ENCODE peak calls at places on chromosomes 5 and 9, in four cellular contexts. One of them, this sample, is unnamed.

GRCh38 chr5:77133061-77133758 is 46.1 kb upstream of the ZBED3 start:
- DNase-seq in mucosa of gallbladder: peak; percentile 69
- DNase-seq in left ventricle myocardium inferior: peak; percentile 32
- DNase-seq in RWPE1: peak; percentile 99
- DNase-seq in this sample: peak; percentile 80

GRCh38 chr5:35369965-35370790 is 139.9 kb upstream of the PRLR start:
- DNase-seq in mucosa of gallbladder: no peak
- DNase-seq in left ventricle myocardium inferior: no peak
- DNase-seq in RWPE1: no peak
- DNase-seq in this sample: no peak

GRCh38 chr9:87071473-87071872 is 124.2 kb upstream of the GAS1 start:
- DNase-seq in mucosa of gallbladder: no peak
- DNase-seq in left ventricle myocardium inferior: no peak
- DNase-seq in RWPE1: peak; percentile 60
- DNase-seq in this sample: no peak

GRCh38 chr5:33244441-33245150 is 196.2 kb upstream of the TARS1 start:
- DNase-seq in mucosa of gallbladder: no peak
- DNase-seq in left ventricle myocardium inferior: no peak
- DNase-seq in RWPE1: no peak
- DNase-seq in this sample: no peak

GRCh38 chr5:96293966-96294886 is 138.8 kb downstream of the PCSK1 start:
- DNase-seq in mucosa of gallbladder: no peak
- DNase-seq in left ventricle myocardium inferior: no peak
- DNase-seq in RWPE1: no peak
- DNase-seq in this sample: no peak

GRCh38 chr5:91151947-91152346 is 231.2 kb downstream of the ARRDC3 start:
- DNase-seq in mucosa of gallbladder: peak; percentile 71
- DNase-seq in left ventricle myocardium inferior: peak; percentile 60
- DNase-seq in RWPE1: peak; percentile 86
- DNase-seq in this sample: no peak

GRCh38 chr5:180370861-180371641 is 17.9 kb upstream of the GFPT2 start:
- DNase-seq in mucosa of gallbladder: no peak
- DNase-seq in left ventricle myocardium inferior: peak; percentile 45
- DNase-seq in RWPE1: no peak
- DNase-seq in this sample: no peak

GRCh38 chr5:107861565-107861964 is 190.8 kb upstream of the EFNA5 start:
- DNase-seq in mucosa of gallbladder: no peak
- DNase-seq in left ventricle myocardium inferior: no peak
- DNase-seq in RWPE1: no peak
- DNase-seq in this sample: no peak

GRCh38 chr9:73023025-73023541 is 70.2 kb upstream of the ALDH1A1 start:
- DNase-seq in mucosa of gallbladder: peak; percentile 34
- DNase-seq in left ventricle myocardium inferior: no peak
- DNase-seq in RWPE1: peak; percentile 64
- DNase-seq in this sample: peak; percentile 2

GRCh38 chr9:130262061-130262745 is 3.4 kb upstream of the HMCN2 start:
- DNase-seq in mucosa of gallbladder: no peak
- DNase-seq in left ventricle myocardium inferior: no peak
- DNase-seq in RWPE1: no peak
- DNase-seq in this sample: no peak

GRCh38 chr5:54088081-54088480 is 222.3 kb downstream of the ARL15 start:
- DNase-seq in mucosa of gallbladder: no peak
- DNase-seq in left ventricle myocardium inferior: no peak
- DNase-seq in RWPE1: no peak
- DNase-seq in this sample: no peak

GRCh38 chr5:179606910-179607448 is 16.5 kb downstream of the HNRNPH1 start:
- DNase-seq in mucosa of gallbladder: no peak
- DNase-seq in left ventricle myocardium inferior: no peak
- DNase-seq in RWPE1: no peak
- DNase-seq in this sample: no peak

GRCh38 chr9:79008916-79009315 is 562.8 kb upstream of the TLE4 start:
- DNase-seq in mucosa of gallbladder: no peak
- DNase-seq in left ventricle myocardium inferior: no peak
- DNase-seq in RWPE1: no peak
- DNase-seq in this sample: no peak

GRCh38 chr9:133375116-133375723 is 640 bp downstream of the SURF4 start:
- DNase-seq in mucosa of gallbladder: peak; percentile 27
- DNase-seq in left ventricle myocardium inferior: no peak
- DNase-seq in RWPE1: peak; percentile 72
- DNase-seq in this sample: no peak

GRCh38 chr5:149837680-149838269 is 106.8 kb downstream of the PDE6A start:
- DNase-seq in mucosa of gallbladder: peak; percentile 38
- DNase-seq in left ventricle myocardium inferior: no peak
- DNase-seq in RWPE1: peak; percentile 87
- DNase-seq in this sample: no peak

GRCh38 chr9:92715488-92716231 is 45.7 kb upstream of the IPPK start:
- DNase-seq in mucosa of gallbladder: no peak
- DNase-seq in left ventricle myocardium inferior: peak; percentile 66
- DNase-seq in RWPE1: peak; percentile 91
- DNase-seq in this sample: no peak

GRCh38 chr5:176714067-176714466 is 66.8 kb downstream of the TSPAN17 start:
- DNase-seq in mucosa of gallbladder: no peak
- DNase-seq in left ventricle myocardium inferior: no peak
- DNase-seq in RWPE1: peak; percentile 64
- DNase-seq in this sample: no peak

GRCh38 chr5:89769975-89770374 is 639.6 kb downstream of the CETN3 start:
- DNase-seq in mucosa of gallbladder: no peak
- DNase-seq in left ventricle myocardium inferior: no peak
- DNase-seq in RWPE1: peak; percentile 3
- DNase-seq in this sample: no peak

GRCh38 chr5:177403194-177403825 is 2.8 kb upstream of the PFN3 start:
- DNase-seq in mucosa of gallbladder: no peak
- DNase-seq in left ventricle myocardium inferior: no peak
- DNase-seq in RWPE1: peak; percentile 69
- DNase-seq in this sample: no peak

GRCh38 chr9:98002808-98003207 is 19.7 kb downstream of the ANP32B start:
- DNase-seq in mucosa of gallbladder: no peak
- DNase-seq in left ventricle myocardium inferior: no peak
- DNase-seq in RWPE1: no peak
- DNase-seq in this sample: no peak